ENCODE peak calls at places on chromosome 17, in seven cellular contexts. G is fibroblast of mammary gland, N is nephron progenitor cell, H is progenitor cell of endocrine pancreas, R is foreskin fibroblast, P is IMR-90, S is fibroblast of the aortic adventitia. Z is an unnamed sample.

GRCh38 chr17:32783602-32784001 is 93.3 kb downstream of the MYO1D start:
- DNase-seq in G (peak), H (no peak), R (peak), P (peak), S (peak), N (no peak), Z (no peak)

GRCh38 chr17:76841776-76842405 is 26.3 kb upstream of the MGAT5B start:
- DNase-seq in P (no peak), G (no peak), H (no peak), R (no peak), N (no peak), S (no peak), Z (no peak)

GRCh38 chr17:31815212-31815611 is 43.8 kb downstream of the COPRS start:
- DNase-seq in N (no peak), P (no peak), H (no peak), R (no peak), G (no peak), S (no peak), Z (no peak)

GRCh38 chr17:28724500-28725165 is 1.4 kb downstream of the TLCD1 start:
- DNase-seq in P (no peak), G (no peak), R (no peak), H (no peak), S (no peak), N (no peak), Z (no peak)

GRCh38 chr17:71237903-71238538 is 882.8 kb upstream of the SOX9 start:
- DNase-seq in G (peak), R (no peak), N (no peak), S (peak), H (no peak), P (peak), Z (no peak)

GRCh38 chr17:75767881-75768280 is 2.9 kb upstream of the GALK1 start:
- DNase-seq in G (no peak), S (no peak), R (no peak), P (no peak), H (no peak), N (no peak), Z (no peak)

GRCh38 chr17:62718420-62718819 is 89.7 kb downstream of the MARCHF10 start:
- DNase-seq in P (peak), S (peak), H (no peak), G (peak), R (no peak), N (no peak), Z (no peak)

GRCh38 chr17:30376621-30377452 is 1.9 kb upstream of the CPD start:
- DNase-seq in G (peak), P (peak), H (no peak), R (peak), S (peak), N (no peak), Z (no peak)

GRCh38 chr17:3040882-3041281 is 22.5 kb downstream of the OR1D5 start:
- DNase-seq in N (no peak), S (no peak), R (no peak), G (no peak), H (no peak), P (no peak), Z (no peak)

GRCh38 chr17:41528959-41529353 is 848 bp upstream of the KRT19 start:
- DNase-seq in R (no peak), G (no peak), P (no peak), H (no peak), N (no peak), S (no peak), Z (no peak)

GRCh38 chr17:66446419-66446818 is 144.0 kb downstream of the PRKCA start:
- DNase-seq in P (no peak), R (no peak), G (no peak), H (no peak), S (no peak), N (no peak), Z (no peak)

GRCh38 chr17:13727441-13728171 is 125.9 kb upstream of the HS3ST3A1 start:
- DNase-seq in P (peak), H (no peak), S (peak), G (peak), R (peak), N (no peak), Z (no peak)

GRCh38 chr17:72387487-72387886 is 266.7 kb downstream of the SOX9 start:
- DNase-seq in R (peak), P (peak), G (peak), H (no peak), S (peak), N (no peak), Z (no peak)

GRCh38 chr17:76075364-76076099 is 951 bp downstream of the GALR2 start:
- DNase-seq in S (no peak), R (no peak), P (no peak), H (no peak), N (peak), G (no peak), Z (no peak)

GRCh38 chr17:79036181-79036580 is 12.2 kb downstream of the C1QTNF1 start:
- DNase-seq in S (no peak), H (no peak), P (no peak), G (no peak), R (no peak), N (no peak), Z (no peak)

GRCh38 chr17:76529643-76530488 is 7.6 kb downstream of the CYGB start:
- DNase-seq in G (peak), S (peak), H (no peak), N (peak), P (peak), R (peak), Z (no peak)

GRCh38 chr17:36983618-36984017 is 34.9 kb downstream of the AATF start:
- DNase-seq in P (no peak), R (no peak), H (no peak), S (no peak), N (no peak), G (no peak), Z (no peak)

GRCh38 chr17:47810901-47811635 is 10.5 kb downstream of the OSBPL7 start:
- DNase-seq in S (no peak), H (no peak), G (no peak), N (no peak), P (no peak), R (no peak), Z (no peak)

GRCh38 chr17:41751288-41751687 is 16.8 kb upstream of the HAP1 start:
- DNase-seq in N (no peak), R (no peak), P (no peak), S (no peak), H (no peak), G (no peak), Z (no peak)

GRCh38 chr17:39551879-39552278 is 55.8 kb downstream of the NEUROD2 start:
- DNase-seq in R (peak), G (peak), P (peak), S (peak), N (no peak), H (no peak), Z (no peak)

GRCh38 chr17:50184611-50185398 is 16.6 kb downstream of the COL1A1 start:
- DNase-seq in G (peak), H (no peak), P (peak), R (peak), N (no peak), S (peak), Z (no peak)

GRCh38 chr17:46010597-46011186 is 11.6 kb downstream of the STH start:
- DNase-seq in P (no peak), R (no peak), H (no peak), S (no peak), G (no peak), N (no peak), Z (no peak)

GRCh38 chr17:83103200-83103937 is 24.0 kb downstream of the METRNL start:
- DNase-seq in H (no peak), P (peak), S (no peak), N (no peak), R (peak), G (peak), Z (no peak)

GRCh38 chr17:57861000-57861736 is 11.3 kb upstream of the MRPS23 start:
- DNase-seq in P (peak), N (peak), S (peak), R (no peak), H (no peak), G (no peak), Z (no peak)

GRCh38 chr17:58262149-58262548 is 18.6 kb downstream of the MPO start:
- DNase-seq in G (no peak), R (no peak), N (no peak), P (no peak), H (no peak), S (no peak), Z (no peak)

GRCh38 chr17:2412561-2413021 is 11.7 kb upstream of the MNT start:
- DNase-seq in G (no peak), P (no peak), R (peak), S (peak), H (no peak), N (no peak), Z (no peak)

GRCh38 chr17:81295031-81295677 is at the start of gene SLC38A10:
- DNase-seq in H (peak), G (peak), R (peak), S (peak), N (peak), P (peak), Z (peak)
- TF ChIP-seq CTCF in H (no peak), G (no peak), R (no peak), S (no peak), N (no peak), P (no peak), Z (no peak)

GRCh38 chr17:81188491-81188840 is 22.4 kb upstream of the AATK start:
- DNase-seq in G (no peak), R (no peak), N (no peak), H (no peak), P (no peak), S (no peak), Z (no peak)

GRCh38 chr17:81191116-81191515 is 25.1 kb upstream of the AATK start:
- DNase-seq in R (no peak), G (no peak), H (no peak), S (no peak), N (no peak), P (no peak), Z (peak)

GRCh38 chr17:81190591-81190990 is 24.6 kb upstream of the AATK start:
- DNase-seq in H (no peak), G (no peak), N (no peak), S (no peak), P (no peak), R (no peak), Z (no peak)

GRCh38 chr17:81189016-81189415 is 23.0 kb upstream of the AATK start:
- DNase-seq in G (no peak), R (no peak), P (no peak), N (no peak), S (no peak), H (no peak), Z (no peak)

DNA sequence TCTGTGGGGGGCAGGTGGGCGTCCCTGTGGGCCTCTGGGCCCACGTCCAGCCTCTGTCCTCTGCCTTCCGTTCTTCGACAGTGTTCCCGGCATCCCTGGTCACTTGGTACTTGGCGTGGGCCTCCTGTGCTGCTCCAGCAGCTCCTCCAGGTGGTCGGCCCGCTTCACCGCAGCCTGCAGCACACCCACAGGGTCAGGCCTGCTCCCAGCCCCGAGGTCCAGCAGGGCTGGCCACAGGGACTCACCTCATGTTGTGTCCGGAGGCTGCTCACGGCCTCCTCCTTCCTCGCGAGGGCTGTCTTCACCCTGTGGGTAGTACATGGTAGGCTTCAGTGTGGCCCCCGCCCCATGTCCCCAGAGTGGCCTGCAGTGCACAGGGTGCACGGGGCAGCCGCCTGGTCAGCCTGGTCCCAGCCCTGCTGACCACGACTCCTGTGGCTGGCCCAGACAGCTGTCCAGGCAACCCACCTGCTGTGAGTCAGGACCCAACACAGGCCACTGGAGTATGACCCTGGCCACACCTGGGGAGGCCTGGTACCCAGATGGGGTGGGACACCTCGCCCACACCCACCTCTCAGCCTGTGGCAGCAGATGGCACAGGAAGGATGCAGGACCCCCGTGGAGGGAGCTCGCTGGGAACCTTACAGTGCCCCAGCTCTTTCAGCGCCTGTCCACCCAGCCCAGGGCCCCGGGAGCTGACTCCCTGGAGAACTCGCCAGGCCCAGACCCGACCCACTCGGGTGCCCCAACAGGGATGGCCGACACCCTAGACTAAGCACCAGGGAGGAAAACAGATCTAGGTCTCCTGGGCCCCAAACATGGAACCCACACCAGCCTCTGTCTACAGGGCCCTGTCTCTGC is 23.9 kb upstream of the AATK start:
- DNase-seq in H (no peak), P (no peak), R (no peak), S (no peak), G (no peak), N (peak), Z (no peak)
- TF ChIP-seq CTCF in H (peak), P (peak), R (peak), S (peak), G (peak), N (no peak), Z (no peak)

GRCh38 chr17:60137731-60138130 is 12.0 kb upstream of the CA4 start:
- DNase-seq in P (no peak), S (no peak), G (no peak), R (no peak), N (no peak), H (no peak), Z (no peak)

GRCh38 chr17:60142872-60143499 is 6.8 kb upstream of the CA4 start:
- DNase-seq in G (peak), S (peak), H (peak), P (peak), R (peak), N (peak), Z (peak)

GRCh38 chr17:60138769-60139437 is 10.9 kb upstream of the CA4 start:
- DNase-seq in N (no peak), G (no peak), R (no peak), S (no peak), P (no peak), H (no peak), Z (no peak)

GRCh38 chr17:60141111-60142018 is 8.4 kb upstream of the CA4 start:
- DNase-seq in S (no peak), G (no peak), N (no peak), H (no peak), R (peak), P (peak), Z (no peak)

DNA sequence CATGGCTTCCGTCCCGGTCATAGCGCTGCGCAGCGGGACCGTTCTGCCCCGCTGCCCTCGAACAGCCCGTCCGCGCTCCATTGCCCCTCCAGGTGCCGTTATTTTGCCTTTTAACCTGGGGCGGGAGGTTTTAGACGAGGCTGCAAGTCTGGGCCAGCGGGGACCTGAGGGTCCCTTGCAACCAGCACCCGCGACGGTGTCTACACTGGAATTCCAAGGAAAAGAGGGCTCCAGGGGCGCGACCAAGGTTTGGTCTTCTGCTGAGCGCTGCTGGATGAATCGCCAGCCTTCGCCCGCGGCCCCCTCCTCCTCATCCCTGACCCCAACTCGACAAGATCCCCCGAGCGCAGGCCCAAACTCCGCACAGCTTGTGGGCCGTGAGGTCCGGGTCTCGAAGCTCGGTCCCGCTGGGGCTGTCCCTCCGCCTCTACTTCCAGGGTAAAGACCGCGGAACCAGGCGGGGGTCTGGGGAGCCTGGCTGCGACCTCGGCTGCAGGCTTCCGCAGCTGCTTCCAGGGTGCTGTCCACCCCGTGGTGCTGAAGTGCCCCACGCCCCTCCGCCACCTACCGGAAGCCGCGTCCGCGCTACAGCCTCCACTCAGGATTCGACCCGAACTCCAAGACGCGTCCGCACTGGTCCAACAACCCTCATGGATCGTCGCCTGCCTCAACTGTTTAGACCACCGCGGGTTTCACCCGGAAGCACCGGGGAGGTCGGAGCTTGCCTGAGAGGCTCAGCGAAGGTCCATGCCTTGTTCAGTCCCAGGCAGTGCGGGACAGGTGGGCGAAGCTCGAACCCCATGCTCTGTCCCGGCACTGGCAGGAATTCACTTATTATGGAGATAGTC is 10.1 kb upstream of the CA4 start:
- DNase-seq in N (peak), S (peak), P (peak), G (peak), H (peak), R (peak), Z (peak)
- TF ChIP-seq CTCF in N (peak), S (peak), P (peak), G (peak), H (peak), R (peak), Z (no peak)

GRCh38 chr17:27573971-27574525 is 56.9 kb upstream of the LGALS9 start:
- DNase-seq in P (peak), G (peak), H (no peak), R (peak), N (no peak), S (peak), Z (no peak)
- TF ChIP-seq CTCF in P (no peak), G (no peak), H (no peak), R (no peak), N (no peak), S (peak), Z (no peak)

GRCh38 chr17:34579017-34579946 is at the start of gene TMEM132E:
- DNase-seq in R (no peak), N (peak), S (peak), G (no peak), H (peak), P (peak), Z (peak)
- TF ChIP-seq CTCF in R (no peak), N (no peak), S (no peak), G (no peak), H (no peak), P (no peak), Z (no peak)

DNA sequence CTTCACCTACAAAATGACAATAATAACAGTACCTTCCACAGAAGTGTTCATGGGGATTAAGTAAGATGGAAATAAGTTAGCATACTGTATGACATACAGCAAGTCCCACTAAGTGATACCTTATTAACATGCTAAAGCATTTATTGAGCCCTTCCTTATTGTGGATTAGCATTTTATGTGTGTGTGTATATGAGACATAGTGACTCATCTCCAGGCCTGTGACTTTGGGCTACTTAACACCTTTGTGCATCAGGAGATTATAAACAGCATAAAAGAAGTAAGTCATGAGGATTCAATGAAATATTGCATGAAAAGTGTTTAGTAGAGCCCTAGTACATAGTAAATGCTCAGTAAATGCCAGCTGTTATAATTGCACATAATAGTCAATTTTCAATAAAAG is 52.9 kb downstream of the CA10 start:
- DNase-seq in S (no peak), P (no peak), H (no peak), N (no peak), G (peak), R (no peak), Z (no peak)
- TF ChIP-seq CTCF in S (no peak), P (no peak), H (no peak), N (no peak), G (no peak), R (no peak), Z (no peak)

GRCh38 chr17:55769625-55770000 is 18.8 kb downstream of the PCTP start:
- DNase-seq in P (peak), H (no peak), G (peak), S (peak), N (no peak), R (peak), Z (no peak)

GRCh38 chr17:55773671-55774070 is 22.8 kb downstream of the PCTP start:
- DNase-seq in R (no peak), P (no peak), S (no peak), N (no peak), H (no peak), G (no peak), Z (no peak)

GRCh38 chr17:55774834-55775233 is 24.0 kb downstream of the PCTP start:
- DNase-seq in G (no peak), H (no peak), S (no peak), N (peak), R (no peak), P (no peak), Z (no peak)

GRCh38 chr17:55770220-55770870 is 19.5 kb downstream of the PCTP start:
- DNase-seq in R (peak), N (peak), G (peak), P (peak), H (no peak), S (peak), Z (no peak)

GRCh38 chr17:55772086-55772485 is 21.2 kb downstream of the PCTP start:
- DNase-seq in H (no peak), N (no peak), P (no peak), S (no peak), R (no peak), G (no peak), Z (no peak)
- TF ChIP-seq CTCF in H (no peak), N (no peak), P (no peak), S (no peak), R (no peak), G (no peak), Z (no peak)

DNA sequence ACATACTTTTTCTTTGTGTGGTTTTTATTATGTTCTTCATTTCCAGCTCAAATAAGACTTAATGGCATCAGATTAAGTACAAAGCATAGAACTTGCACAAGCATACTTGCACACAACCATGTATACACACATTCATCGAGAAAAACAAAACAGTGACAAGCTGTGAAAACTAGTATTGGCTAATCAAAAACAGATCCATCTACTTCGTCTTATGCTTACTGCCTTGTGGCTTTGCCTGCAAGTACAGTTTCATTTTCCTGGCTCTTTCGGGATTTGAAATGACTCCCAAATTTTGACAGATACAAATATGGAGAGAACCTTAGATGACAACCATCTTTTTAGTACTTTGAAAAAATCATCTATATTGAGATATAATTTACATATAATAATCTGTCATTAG is 338.3 kb downstream of the BCAS3 start:
- DNase-seq in S (peak), R (peak), P (no peak), N (no peak), G (peak), H (no peak), Z (no peak)
- TF ChIP-seq CTCF in S (no peak), R (no peak), P (no peak), N (no peak), G (no peak), H (no peak), Z (no peak)

GRCh38 chr17:1203967-1204291 is 24.1 kb upstream of the ABR start:
- DNase-seq in P (no peak), H (no peak), S (no peak), R (no peak), N (no peak), G (no peak), Z (no peak)

GRCh38 chr17:1201132-1201702 is 21.4 kb upstream of the ABR start:
- DNase-seq in R (no peak), G (no peak), S (no peak), N (no peak), H (no peak), P (no peak), Z (no peak)

GRCh38 chr17:1200440-1200839 is 20.7 kb upstream of the ABR start:
- DNase-seq in H (no peak), N (no peak), G (no peak), S (no peak), P (no peak), R (no peak), Z (no peak)

GRCh38 chr17:1206016-1206787 is 26.4 kb upstream of the ABR start:
- DNase-seq in G (no peak), P (no peak), N (no peak), R (no peak), H (no peak), S (no peak), Z (no peak)

GRCh38 chr17:1203111-1203966 is 23.6 kb upstream of the ABR start:
- DNase-seq in H (no peak), S (peak), N (peak), R (peak), G (peak), P (peak), Z (no peak)
- TF ChIP-seq CTCF in H (no peak), S (no peak), N (no peak), R (no peak), G (no peak), P (no peak), Z (no peak)

Z was measured in mesothelial cell of epicardium.